ENCODE peak calls at places on chromosomes 16 and 17, in five cellular contexts. C is CD8-positive, alpha-beta T cell; F is PC-3; Z is left ventricle myocardium inferior; X is PC-9. Y is an unnamed sample.

GRCh38 chr16:3149193-3149530 is 14.3 kb downstream of the ZNF213 start:
- DNase-seq in C (no peak), F (no peak), Z (no peak), X (peak), Y (no peak)

GRCh38 chr16:4369006-4369766 is 2.5 kb upstream of the VASN start:
- DNase-seq in F (peak), Z (no peak), C (no peak), X (peak), Y (peak)

GRCh38 chr17:79541038-79541437 is 69.8 kb downstream of the RBFOX3 start:
- DNase-seq in C (no peak), F (no peak), Z (no peak), X (no peak), Y (no peak)

GRCh38 chr16:24988593-24989338 is 26.4 kb downstream of the ARHGAP17 start:
- DNase-seq in Z (no peak), X (peak), C (no peak), F (peak), Y (peak)

GRCh38 chr17:44844390-44844830 is 3.3 kb upstream of the HIGD1B start:
- DNase-seq in X (no peak), Z (peak), C (no peak), F (no peak), Y (no peak)

GRCh38 chr17:83104577-83105505 is 25.4 kb downstream of the METRNL start:
- DNase-seq in X (no peak), Z (no peak), F (no peak), C (no peak), Y (no peak)

GRCh38 chr17:32827227-32827626 is 49.7 kb downstream of the MYO1D start:
- DNase-seq in X (no peak), Z (no peak), F (no peak), C (no peak), Y (no peak)

GRCh38 chr16:49503242-49504022 is 129.8 kb downstream of the C16orf78 start:
- DNase-seq in C (no peak), F (no peak), X (no peak), Z (no peak), Y (no peak)

GRCh38 chr16:49464877-49465504 is 91.4 kb downstream of the C16orf78 start:
- DNase-seq in Z (no peak), C (no peak), F (no peak), X (no peak), Y (no peak)

GRCh38 chr16:89324056-89325010 is 106.8 kb downstream of the ZNF778 start:
- DNase-seq in X (no peak), Z (no peak), C (no peak), F (peak), Y (peak)

GRCh38 chr17:63039342-63039741 is 73.3 kb downstream of the TANC2 start:
- DNase-seq in X (no peak), C (no peak), F (peak), Z (no peak), Y (no peak)

GRCh38 chr16:56938664-56939513 is 6.9 kb downstream of the HERPUD1 start:
- DNase-seq in C (peak), Z (no peak), F (no peak), X (no peak), Y (no peak)

GRCh38 chr17:82900741-82901140 is 60.9 kb upstream of the ZNF750 start:
- DNase-seq in C (no peak), X (no peak), Z (no peak), F (no peak), Y (no peak)

GRCh38 chr17:27456681-27457404 is 595 bp downstream of the KSR1 start:
- DNase-seq in F (no peak), C (no peak), Z (peak), X (no peak), Y (no peak)

GRCh38 chr17:29546085-29546484 is 20.8 kb downstream of the ABHD15 start:
- DNase-seq in X (peak), Z (no peak), C (no peak), F (no peak), Y (no peak)

GRCh38 chr16:78648517-78648916 is 549.1 kb downstream of the WWOX start:
- DNase-seq in X (no peak), C (no peak), F (no peak), Z (no peak), Y (no peak)

GRCh38 chr17:36142230-36142629 is 34.2 kb downstream of the TBC1D3B start:
- DNase-seq in C (no peak), Z (no peak), X (no peak), F (no peak), Y (no peak)

GRCh38 chr16:73050115-73051099 is 2.5 kb upstream of the ZFHX3 start:
- DNase-seq in X (no peak), C (no peak), Z (no peak), F (no peak), Y (no peak)

GRCh38 chr16:62661435-62661834 is 625.2 kb upstream of the CDH8 start:
- DNase-seq in F (no peak), X (no peak), Z (no peak), C (no peak), Y (peak)

GRCh38 chr17:68382582-68383085 is 74.7 kb downstream of the WIPI1 start:
- DNase-seq in C (no peak), Z (no peak), F (no peak), X (no peak), Y (no peak)

GRCh38 chr16:50610331-50611262 is 62.4 kb downstream of the NKD1 start:
- DNase-seq in X (no peak), Z (no peak), F (no peak), C (no peak), Y (no peak)

GRCh38 chr16:56609463-56609921 is 1.1 kb downstream of the MT2A start:
- DNase-seq in X (peak), C (peak), Z (no peak), F (peak), Y (peak)

GRCh38 chr16:58756650-58757332 is 22.7 kb upstream of the GOT2 start:
- DNase-seq in X (no peak), C (no peak), Z (no peak), F (no peak), Y (no peak)

GRCh38 chr16:58753711-58754134 is 19.6 kb upstream of the GOT2 start:
- DNase-seq in F (no peak), X (no peak), Z (no peak), C (no peak), Y (no peak)

GRCh38 chr16:58755989-58756649 is 22.0 kb upstream of the GOT2 start:
- DNase-seq in X (peak), F (peak), C (peak), Z (peak), Y (peak)
- TF ChIP-seq CTCF in X (peak), F (peak), C (peak), Z (peak), Y (peak)

GRCh38 chr17:12730421-12730820 is 58.9 kb upstream of the ARHGAP44 start:
- DNase-seq in X (no peak), F (no peak), Z (no peak), C (no peak), Y (no peak)
- H3K4me3 ChIP-seq in X (no peak), F (no peak), Z (peak), C (no peak), Y (no peak)

GRCh38 chr16:66381585-66382170 is 15.2 kb downstream of the CDH5 start:
- DNase-seq in Z (no peak), X (no peak), C (no peak), F (no peak), Y (no peak)

GRCh38 chr16:66382171-66382965 is 15.9 kb downstream of the CDH5 start:
- DNase-seq in X (peak), F (peak), Z (no peak), C (no peak), Y (peak)

GRCh38 chr16:66379571-66379941 is 13.1 kb downstream of the CDH5 start:
- DNase-seq in X (no peak), F (no peak), C (no peak), Z (no peak), Y (no peak)

GRCh38 chr16:66378739-66379570 is 12.5 kb downstream of the CDH5 start:
- DNase-seq in F (no peak), Z (no peak), X (peak), C (no peak), Y (no peak)

GRCh38 chr16:66380421-66380820 is 13.9 kb downstream of the CDH5 start:
- DNase-seq in C (no peak), F (no peak), Z (no peak), X (no peak), Y (no peak)
- TF ChIP-seq CTCF in C (no peak), F (no peak), Z (no peak), X (no peak), Y (no peak)

GRCh38 chr17:58335061-58335731 is 6.6 kb upstream of the TSPOAP1 start:
- DNase-seq in F (no peak), C (no peak), Z (no peak), X (no peak), Y (no peak)

GRCh38 chr17:58334661-58335060 is 6.1 kb upstream of the TSPOAP1 start:
- DNase-seq in Z (no peak), C (no peak), F (no peak), X (no peak), Y (no peak)

GRCh38 chr17:58336456-58337094 is 8.0 kb upstream of the TSPOAP1 start:
- DNase-seq in C (no peak), X (no peak), Z (no peak), F (no peak), Y (peak)

GRCh38 chr17:58337126-58337599 is 8.6 kb upstream of the TSPOAP1 start:
- DNase-seq in C (no peak), F (no peak), X (no peak), Z (no peak), Y (no peak)

GRCh38 chr17:58335779-58336455 is 7.3 kb upstream of the TSPOAP1 start:
- DNase-seq in Z (no peak), X (no peak), C (peak), F (peak), Y (no peak)
- H3K4me3 ChIP-seq in Z (no peak), X (no peak), C (peak), F (no peak), Y (no peak)

DNA sequence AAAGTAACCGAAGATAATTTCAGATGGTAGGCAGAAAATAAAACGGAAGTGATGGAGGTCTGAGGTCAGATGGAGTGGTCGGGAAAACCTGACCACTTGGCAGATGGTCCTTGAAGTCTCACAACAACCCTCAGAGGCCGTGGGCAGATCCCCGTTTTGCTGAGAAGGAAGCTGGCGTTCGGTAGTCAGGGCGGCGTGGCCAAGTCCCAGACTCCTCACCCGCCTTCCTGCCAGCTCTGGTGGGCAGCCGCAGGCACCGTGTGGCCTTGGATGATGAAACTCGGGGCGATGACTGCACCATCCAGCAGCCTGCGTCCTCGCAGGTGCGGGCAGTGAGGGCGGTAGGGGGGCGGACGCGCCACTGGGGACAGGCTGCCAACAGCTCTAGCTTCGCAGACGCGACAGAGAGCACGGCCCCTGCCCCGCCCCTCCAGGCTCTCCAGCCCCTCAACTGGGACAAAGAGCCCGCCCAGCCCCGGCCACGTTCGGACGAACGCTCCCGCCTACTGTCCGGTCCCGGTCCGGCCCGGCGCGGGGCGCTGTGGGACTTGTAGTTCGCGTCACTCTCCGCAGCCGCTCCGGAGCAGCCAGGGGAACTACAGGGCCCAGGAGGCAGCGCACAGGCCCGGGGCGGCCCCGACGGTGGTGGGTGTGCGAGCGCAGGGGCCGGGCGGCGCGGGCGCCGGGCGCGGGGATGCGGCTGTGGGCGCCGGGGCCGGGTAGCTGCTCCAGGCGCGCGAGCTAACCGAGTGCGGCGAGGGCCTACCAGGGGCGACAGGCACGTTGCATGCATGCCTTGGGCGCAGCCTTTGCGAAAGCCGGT is at the start of gene GPT2:
- DNase-seq in C (peak), X (peak), Z (peak), F (peak), Y (peak)
- TF ChIP-seq CTCF in C (no peak), X (no peak), Z (peak), F (no peak), Y (no peak)

Y was measured in epithelial cell of esophagus.